ENCODE peak calls at places on chromosome 19, in six cellular contexts. B, L, J, Q, V and W are unnamed samples.

GRCh38 chr19:1747285-1748114 is 5.8 kb upstream of the ONECUT3 start:
- DNase-seq in B (no peak), L (peak; percentile 68), J (peak; percentile 81), Q (no peak), V (peak; percentile 100), W (peak; percentile 52)

GRCh38 chr19:48271531-48272151 is 1.8 kb downstream of the ZNF114 start:
- DNase-seq in B (no peak), L (peak; percentile 77), J (peak; percentile 39), Q (no peak), V (no peak), W (peak; percentile 15)

GRCh38 chr19:10797541-10798256 is 38.3 kb downstream of the TMED1 start:
- DNase-seq in B (peak; percentile 70), L (peak; percentile 91), J (peak; percentile 28), Q (peak; percentile 46), V (no peak), W (peak; percentile 80)

GRCh38 chr19:40143612-40144011 is 47.6 kb upstream of the MAP3K10 start:
- DNase-seq in B (no peak), L (peak; percentile 59), J (no peak), Q (no peak), V (no peak), W (peak; percentile 54)

GRCh38 chr19:10712754-10713153 is 5.1 kb upstream of the DNM2 start:
- DNase-seq in B (no peak), L (no peak), J (no peak), Q (no peak), V (no peak), W (no peak)

GRCh38 chr19:46182476-46182875 is 34.4 kb downstream of the IGFL2 start:
- DNase-seq in B (no peak), L (no peak), J (no peak), Q (no peak), V (no peak), W (no peak)

GRCh38 chr19:4337906-4338440 is 654 bp downstream of the STAP2 start:
- DNase-seq in B (no peak), L (peak; percentile 70), J (no peak), Q (no peak), V (no peak), W (no peak)

GRCh38 chr19:40466219-40467006 is at the start of gene SPTBN4:
- DNase-seq in B (peak; percentile 52), L (no peak), J (no peak), Q (peak; percentile 66), V (no peak), W (peak; percentile 79)

GRCh38 chr19:2415973-2416319 is 11.4 kb downstream of the TIMM13 start:
- DNase-seq in B (no peak), L (no peak), J (no peak), Q (no peak), V (no peak), W (no peak)